ENCODE peak calls at places on chromosomes 2 and 18, in four cellular contexts. W, G, U and O are unnamed samples.

GRCh38 chr2:127576433-127577207 is 41.1 kb downstream of the MYO7B start:
- DNase-seq in W (peak; percentile 37), G (peak; percentile 56), U (peak; percentile 45), O (peak; percentile 52)

GRCh38 chr18:13026583-13027270 is 35.6 kb downstream of the CEP192 start:
- DNase-seq in W (no peak), G (peak; percentile 53), U (no peak), O (no peak)

GRCh38 chr18:9353596-9353995 is 19.0 kb downstream of the TWSG1 start:
- DNase-seq in W (no peak), G (no peak), U (no peak), O (no peak)

GRCh38 chr2:114022360-114023085 is 132.6 kb downstream of the ACTR3 start:
- DNase-seq in W (no peak), G (peak; percentile 90), U (no peak), O (peak; percentile 7)

GRCh38 chr18:10566390-10566789 is 40.6 kb downstream of the NAPG start:
- DNase-seq in W (no peak), G (no peak), U (no peak), O (no peak)

GRCh38 chr2:239598011-239598731 is 197.4 kb upstream of the HDAC4 start:
- DNase-seq in W (no peak), G (no peak), U (no peak), O (no peak)

GRCh38 chr18:55401275-55401620 is 186.7 kb downstream of the TCF4 start:
- DNase-seq in W (no peak), G (peak; percentile 26), U (no peak), O (no peak)

GRCh38 chr18:37299471-37300304 is 265.9 kb downstream of the CELF4 start:
- DNase-seq in W (no peak), G (peak; percentile 93), U (no peak), O (peak; percentile 56)

GRCh38 chr2:46510596-46511177 is 31.3 kb downstream of the TMEM247 start:
- DNase-seq in W (no peak), G (no peak), U (no peak), O (no peak)

GRCh38 chr2:121263996-121264715 is 20.8 kb downstream of the TFCP2L1 start:
- DNase-seq in W (no peak), G (no peak), U (no peak), O (no peak)

GRCh38 chr18:45962866-45963265 is 4.3 kb downstream of the EPG5 start:
- DNase-seq in W (no peak), G (peak; percentile 81), U (no peak), O (no peak)

GRCh38 chr2:41698787-41699422 is 348.9 kb upstream of the PKDCC start:
- DNase-seq in W (peak; percentile 70), G (no peak), U (peak; percentile 83), O (peak; percentile 47)

GRCh38 chr2:189406612-189407011 is 34.7 kb upstream of the WDR75 start:
- DNase-seq in W (no peak), G (no peak), U (no peak), O (no peak)
- H3K56ac ChIP-seq in W (no peak overlapping the region), G (peak overlapping the region; percentile 75), U (no peak overlapping the region), O (no peak overlapping the region)

GRCh38 chr2:240647503-240648154 is 22.3 kb downstream of the GPR35 start:
- DNase-seq in W (peak; percentile 9), G (no peak), U (peak; percentile 36), O (no peak)

GRCh38 chr2:240648650-240649275 is 23.5 kb downstream of the GPR35 start:
- DNase-seq in W (no peak), G (no peak), U (peak; percentile 47), O (no peak)

GRCh38 chr2:240649331-240649730 is 24.1 kb downstream of the GPR35 start:
- DNase-seq in W (no peak), G (no peak), U (peak; percentile 32), O (no peak)

GRCh38 chr2:240646900-240647502 is 21.7 kb downstream of the GPR35 start:
- DNase-seq in W (peak; percentile 26), G (no peak), U (peak; percentile 46), O (no peak)

GRCh38 chr2:240648155-240648649 is 22.9 kb downstream of the GPR35 start:
- DNase-seq in W (peak; percentile 12), G (no peak), U (no peak), O (no peak)
- H3K23ac ChIP-seq in W (no peak overlapping the region), G (no peak overlapping the region), U (no peak overlapping the region), O (no peak overlapping the region)

GRCh38 chr2:15127251-15127650 is 433.9 kb downstream of the NBAS start:
- DNase-seq in W (no peak), G (no peak), U (no peak), O (peak; percentile 59)
- H3K56ac ChIP-seq in W (no peak overlapping the region), G (no peak overlapping the region), U (no peak overlapping the region), O (no peak overlapping the region)

DNA sequence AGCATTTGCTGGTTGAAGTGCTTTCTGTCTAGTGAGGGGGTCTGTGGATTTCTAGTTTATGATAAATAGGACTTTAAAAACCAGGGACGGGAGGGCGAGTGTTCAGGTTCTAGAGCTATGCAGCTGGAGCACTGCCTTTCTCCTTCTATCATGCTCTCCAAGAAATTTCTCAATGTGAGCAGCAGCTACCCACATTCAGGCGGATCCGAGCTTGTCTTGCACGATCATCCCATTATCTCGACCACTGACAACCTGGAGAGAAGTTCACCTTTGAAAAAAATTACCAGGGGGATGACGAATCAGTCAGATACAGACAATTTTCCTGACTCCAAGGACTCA is at the start of gene TBR1:
- DNase-seq in W (no peak), G (no peak), U (no peak), O (no peak)
- H3K23ac ChIP-seq in W (no peak within 1 kb of the TSS), G (peak within 1 kb of the TSS; percentile 40), U (no peak within 1 kb of the TSS), O (peak within 1 kb of the TSS; percentile 59)

GRCh38 chr2:88088999-88089398 is 21.4 kb downstream of the SMYD1 start:
- DNase-seq in W (no peak), G (no peak), U (no peak), O (no peak)

GRCh38 chr2:88085602-88086001 is 18.0 kb downstream of the SMYD1 start:
- DNase-seq in W (no peak), G (no peak), U (no peak), O (no peak)

GRCh38 chr2:88087763-88088162 is 20.1 kb downstream of the SMYD1 start:
- DNase-seq in W (no peak), G (no peak), U (no peak), O (no peak)

GRCh38 chr2:88086401-88086800 is 18.8 kb downstream of the SMYD1 start:
- DNase-seq in W (no peak), G (no peak), U (no peak), O (no peak)

DNA sequence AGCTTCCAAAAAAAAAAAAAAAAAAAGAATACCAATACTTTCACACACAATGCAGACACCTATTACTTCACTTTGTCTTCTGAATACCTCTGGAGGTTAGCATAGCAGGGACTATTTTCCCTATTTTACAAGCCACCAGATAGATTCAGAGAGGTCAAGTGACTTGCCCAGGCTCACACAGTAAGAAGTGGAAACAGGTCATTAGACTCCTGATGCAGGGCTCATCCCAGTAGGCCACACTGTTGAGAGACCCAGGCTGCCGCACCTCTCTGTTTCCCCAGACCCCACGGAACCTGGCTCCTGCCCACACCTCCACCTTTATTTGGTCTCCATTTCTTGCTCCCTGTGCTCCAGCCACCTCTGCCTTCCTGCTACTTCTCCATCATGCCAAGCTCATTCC is 19.4 kb downstream of the SMYD1 start:
- DNase-seq in W (no peak), G (no peak), U (no peak), O (no peak)
- H3K56ac ChIP-seq in W (no peak overlapping the region), G (no peak overlapping the region), U (no peak overlapping the region), O (no peak overlapping the region)

GRCh38 chr2:52340185-52340584 is 1308.3 kb upstream of the NRXN1 start:
- DNase-seq in W (peak; percentile 51), G (peak; percentile 41), U (no peak), O (peak; percentile 86)

GRCh38 chr2:52334185-52334584 is 1302.3 kb upstream of the NRXN1 start:
- DNase-seq in W (no peak), G (no peak), U (no peak), O (no peak)

GRCh38 chr2:52336951-52337350 is 1305.0 kb upstream of the NRXN1 start:
- DNase-seq in W (no peak), G (no peak), U (no peak), O (peak; percentile 51)

GRCh38 chr2:52335727-52336126 is 1303.8 kb upstream of the NRXN1 start:
- DNase-seq in W (no peak), G (no peak), U (no peak), O (peak; percentile 88)
- H3K23ac ChIP-seq in W (no peak overlapping the region), G (no peak overlapping the region), U (no peak overlapping the region), O (no peak overlapping the region)

GRCh38 chr18:56977284-56977683 is 169.6 kb upstream of the BOD1L2 start:
- DNase-seq in W (no peak), G (no peak), U (no peak), O (no peak)

GRCh38 chr18:56973487-56973886 is 173.4 kb upstream of the BOD1L2 start:
- DNase-seq in W (no peak), G (peak; percentile 30), U (no peak), O (no peak)

GRCh38 chr18:56974141-56974540 is 172.7 kb upstream of the BOD1L2 start:
- DNase-seq in W (no peak), G (no peak), U (no peak), O (no peak)

GRCh38 chr18:56977771-56978170 is 169.1 kb upstream of the BOD1L2 start:
- DNase-seq in W (no peak), G (no peak), U (no peak), O (no peak)

DNA sequence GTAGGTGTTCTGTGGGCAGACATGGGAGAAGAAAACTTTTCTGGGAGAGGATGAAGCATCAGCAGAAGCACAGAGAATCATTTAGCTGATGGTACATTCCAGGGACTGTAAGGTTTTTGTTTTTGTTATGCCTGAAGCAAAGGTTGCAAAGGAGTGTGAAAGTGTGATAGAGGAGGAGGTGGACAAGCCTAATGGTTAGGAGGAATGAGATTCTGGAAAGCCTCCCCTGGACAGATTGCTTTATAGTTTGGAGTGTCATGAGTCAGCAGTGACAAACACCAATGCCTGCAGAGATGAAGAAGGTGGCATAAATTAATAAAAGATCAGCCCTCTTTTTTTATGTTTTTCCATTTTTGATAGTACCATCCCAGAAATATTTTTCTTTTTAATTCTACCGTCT is 171.6 kb upstream of the BOD1L2 start:
- DNase-seq in W (no peak), G (no peak), U (no peak), O (no peak)
- H3K56ac ChIP-seq in W (no peak overlapping the region), G (no peak overlapping the region), U (no peak overlapping the region), O (no peak overlapping the region)